ENCODE peak calls at places on chromosomes 4 and X, in four cellular contexts. O is GM23248, B is suprapubic skin, U is gastrocnemius medialis. G is an unnamed sample.

GRCh38 chr4:8090312-8090711 is 68.3 kb downstream of the ABLIM2 start:
- DNase-seq in O (peak; percentile 57), B (no peak), U (no peak), G (no peak)

GRCh38 chr4:48137766-48138349 is 3.8 kb upstream of the TXK start:
- DNase-seq in O (no peak), B (no peak), U (no peak), G (no peak)

GRCh38 chr4:17276821-17277220 is 235.1 kb downstream of the QDPR start:
- DNase-seq in O (peak; percentile 59), B (no peak), U (no peak), G (no peak)

GRCh38 chrX:3548743-3549441 is 164.6 kb downstream of the PRKX start:
- DNase-seq in O (peak; percentile 90), B (no peak), U (no peak), G (no peak)

GRCh38 chrX:10404435-10404834 is 215.9 kb downstream of the MID1 start:
- DNase-seq in O (peak; percentile 50), B (no peak), U (no peak), G (no peak)

GRCh38 chr4:74793757-74794340 is 474 bp downstream of the BTC start:
- DNase-seq in O (peak; percentile 48), B (no peak), U (no peak), G (peak; percentile 91)

GRCh38 chr4:118076958-118077766 is 42.9 kb downstream of the NDST3 start:
- DNase-seq in O (peak; percentile 57), B (no peak), U (no peak), G (no peak)

GRCh38 chr4:117466388-117466787 is 381.0 kb upstream of the TRAM1L1 start:
- DNase-seq in O (no peak), B (no peak), U (no peak), G (no peak)

DNA sequence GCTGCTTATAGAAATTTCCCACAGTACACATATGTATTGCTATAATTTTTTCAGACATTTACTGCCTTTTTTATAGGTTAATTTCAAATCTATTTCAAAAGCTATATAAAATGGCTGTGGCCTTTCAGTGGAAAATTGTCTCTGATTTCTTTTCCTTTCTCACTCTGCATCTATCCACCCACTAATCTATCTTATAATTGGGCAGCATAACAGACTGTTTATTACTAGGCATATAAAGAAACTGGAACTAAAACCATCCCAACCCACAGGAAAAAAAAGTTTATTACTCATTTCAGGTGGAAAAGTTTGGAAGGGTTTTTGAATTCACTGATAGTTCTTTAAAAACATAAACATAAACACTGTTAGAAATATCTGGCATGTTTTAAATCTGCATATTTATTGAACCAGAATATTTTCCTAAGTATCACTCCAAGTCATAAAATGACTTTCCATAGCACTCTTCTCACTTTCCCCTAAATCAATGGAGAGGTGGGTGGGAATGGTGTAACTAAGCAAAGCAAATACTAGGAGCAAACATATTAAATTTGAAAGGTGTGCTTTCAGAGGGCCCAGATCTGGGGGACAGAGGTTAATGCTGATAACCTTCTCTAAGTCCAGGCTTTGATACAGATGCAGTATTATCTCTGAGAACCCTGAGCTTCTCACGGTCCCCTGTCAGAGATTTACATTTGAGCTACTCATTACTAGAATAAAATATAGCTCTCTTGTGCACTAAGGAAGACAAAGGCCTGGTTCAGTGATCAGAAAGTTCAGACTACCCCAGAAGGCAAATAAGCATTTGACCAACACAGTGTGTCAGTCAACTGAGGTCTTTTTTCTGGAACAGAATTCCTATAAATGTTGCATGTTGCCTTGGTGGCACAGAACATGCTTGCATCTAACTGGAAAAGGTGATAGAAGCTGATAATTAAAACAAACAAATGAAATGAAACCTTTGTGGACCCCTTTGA is 328.3 kb downstream of the UNC5C start:
- DNase-seq in O (no peak), B (no peak), U (no peak), G (no peak)
- H3K27ac ChIP-seq in O (no peak overlapping the region), B (no peak overlapping the region), U (no peak overlapping the region), G (no peak overlapping the region)

GRCh38 chr4:153480704-153481103 is 14.5 kb downstream of the TMEM131L start:
- DNase-seq in O (no peak), B (no peak), U (no peak), G (no peak)
- H3K36me3 ChIP-seq in O (no peaks in the 10 kb centered on the region), B (no peaks in the 10 kb centered on the region), U (no peaks in the 10 kb centered on the region), G (no peaks in the 10 kb centered on the region)

DNA sequence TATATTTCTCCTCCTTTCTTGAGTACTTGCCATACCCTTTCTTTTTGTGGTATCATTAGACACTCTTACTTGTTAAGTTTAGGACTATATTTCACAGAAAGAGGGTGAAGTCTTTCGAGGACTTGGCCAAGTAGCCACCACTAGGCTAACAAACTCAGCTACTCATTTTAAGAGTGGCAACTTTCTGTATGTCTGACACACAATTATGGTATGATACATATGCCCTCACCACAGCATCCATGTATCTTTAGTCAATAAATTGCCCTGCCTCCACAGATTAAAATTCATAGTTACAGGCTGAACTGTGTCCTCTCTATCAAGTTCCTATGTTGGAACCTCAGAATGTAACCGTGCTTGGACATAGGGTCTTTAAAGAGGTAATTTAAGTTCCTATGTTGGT is 23.2 kb downstream of the TAPT1 start:
- DNase-seq in O (no peak), B (no peak), U (no peak), G (no peak)
- H3K27ac ChIP-seq in O (no peak overlapping the region), B (no peak overlapping the region), U (no peak overlapping the region), G (no peak overlapping the region)

GRCh38 chr4:3413217-3413671 is 28.5 kb upstream of the HGFAC start:
- DNase-seq in O (no peak), B (peak; percentile 72), U (no peak), G (peak; percentile 83)

GRCh38 chr4:3415471-3416141 is 26.2 kb upstream of the HGFAC start:
- DNase-seq in O (no peak), B (peak; percentile 76), U (no peak), G (peak; percentile 62)

GRCh38 chr4:3412257-3413020 is 29.3 kb upstream of the HGFAC start:
- DNase-seq in O (no peak), B (peak; percentile 74), U (no peak), G (peak; percentile 59)

GRCh38 chr4:3414421-3415279 is 27.1 kb upstream of the HGFAC start:
- DNase-seq in O (no peak), B (peak; percentile 49), U (no peak), G (peak; percentile 75)

GRCh38 chr4:3413675-3414420 is 27.9 kb upstream of the HGFAC start:
- DNase-seq in O (no peak), B (peak; percentile 70), U (no peak), G (peak; percentile 17)
- H3K36me3 ChIP-seq in O (no peaks in the 10 kb centered on the region), B (peaks cover 47% of the 10 kb centered on the region), U (peaks cover 24% of the 10 kb centered on the region), G (peaks cover 29% of the 10 kb centered on the region)

DNA sequence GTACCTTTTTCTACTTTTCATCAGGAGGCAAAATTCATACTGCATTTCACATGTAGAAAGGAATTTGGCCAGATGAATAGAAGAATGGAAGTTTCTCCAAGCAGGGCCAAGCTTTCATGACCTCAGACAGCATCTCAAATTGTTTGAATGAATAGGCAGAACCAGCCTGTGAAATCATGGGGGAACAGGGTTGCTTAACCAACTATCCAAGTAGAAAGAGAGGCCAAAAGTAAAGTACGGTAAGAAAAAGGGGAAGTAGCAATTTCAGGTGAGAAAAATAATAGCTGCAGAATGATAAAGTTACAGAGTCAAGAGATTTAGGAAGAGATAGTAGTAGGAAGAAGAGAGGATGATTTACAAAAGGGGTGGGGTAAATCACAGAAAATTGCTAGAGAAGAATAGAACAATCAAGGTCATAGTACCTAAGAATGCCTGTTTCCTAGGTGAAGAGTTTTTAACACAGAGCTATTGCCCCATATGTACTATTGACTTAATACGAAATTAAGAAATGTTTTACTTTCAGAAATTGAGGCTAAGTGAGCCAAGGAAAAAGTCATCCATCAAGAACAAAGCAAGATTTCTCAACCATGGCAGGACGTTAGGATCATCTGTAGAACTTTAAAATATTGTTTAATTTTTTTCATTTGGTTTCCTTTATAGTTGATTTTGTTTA is 177.1 kb upstream of the TET2 start:
- DNase-seq in O (no peak), B (no peak), U (no peak), G (peak; percentile 33)
- H3K27ac ChIP-seq in O (no peak overlapping the region), B (peak overlapping the region; percentile 44), U (no peak overlapping the region), G (peak overlapping the region; percentile 6)

GRCh38 chr4:1214101-1215095 is 34.5 kb downstream of the CTBP1 start:
- DNase-seq in O (no peak), B (no peak), U (no peak), G (peak; percentile 80)
- H3K36me3 ChIP-seq in O (no peaks in the 10 kb centered on the region), B (peaks cover 58% of the 10 kb centered on the region), U (peaks cover 63% of the 10 kb centered on the region), G (peaks cover 72% of the 10 kb centered on the region)

DNA sequence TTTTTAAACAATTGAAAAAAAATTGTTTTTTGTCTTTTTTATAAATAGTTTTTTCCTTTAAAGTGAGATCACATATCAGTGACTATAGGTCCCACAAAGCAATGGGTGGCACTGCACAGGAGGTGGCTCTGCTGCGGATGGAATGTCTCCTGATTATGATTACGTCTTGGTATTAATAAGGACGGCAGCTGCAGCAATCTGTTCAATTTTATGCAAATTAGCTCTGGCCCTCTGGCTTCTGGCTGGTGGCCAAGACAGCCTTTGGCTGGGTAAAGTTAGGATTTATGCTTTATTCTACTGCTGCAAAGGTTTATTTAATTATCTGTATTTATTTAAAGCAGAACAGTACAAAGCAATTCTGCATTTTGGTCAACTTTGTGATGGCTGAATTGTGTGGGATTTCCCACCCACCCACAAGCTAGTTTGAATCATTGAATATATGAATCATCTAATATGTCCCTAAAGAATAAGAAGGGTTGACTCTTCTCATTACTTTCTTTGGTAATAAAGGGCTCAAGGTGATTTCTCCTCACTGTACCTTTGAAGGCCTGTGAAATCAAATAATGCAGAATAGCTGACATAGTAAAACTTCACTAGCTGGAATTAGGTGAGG is 745.6 kb upstream of the FAM241A start:
- DNase-seq in O (peak; percentile 51), B (no peak), U (no peak), G (no peak)
- H3K27ac ChIP-seq in O (peak overlapping the region; percentile 10), B (no peak overlapping the region), U (no peak overlapping the region), G (no peak overlapping the region)

GRCh38 chrX:11760958-11761357 is 2.9 kb downstream of the MSL3 start:
- DNase-seq in O (no peak), B (no peak), U (no peak), G (no peak)
- H3K36me3 ChIP-seq in O (peaks cover 27% of the 10 kb centered on the region), B (peaks cover 35% of the 10 kb centered on the region), U (peaks cover 41% of the 10 kb centered on the region), G (peaks cover 40% of the 10 kb centered on the region)

GRCh38 chrX:136189222-136189621 is 41.9 kb downstream of the FHL1 start:
- DNase-seq in O (no peak), B (no peak), U (no peak), G (no peak)
- H3K27ac ChIP-seq in O (no peak overlapping the region), B (no peak overlapping the region), U (peak overlapping the region; percentile 84), G (no peak overlapping the region)

G was measured in upper lobe of left lung.